ENCODE peak calls at places on chromosomes 12 and 14, in five cellular contexts. One of them, this sample, is unnamed.

GRCh38 chr14:96588410-96589249 is 86.4 kb downstream of the PAPOLA start:
- DNase-seq in cardiac muscle cell: no peak
- DNase-seq in thyroid gland: no peak
- DNase-seq in lower leg skin: peak
- DNase-seq in lung: no peak
- DNase-seq in this sample: no peak

GRCh38 chr14:105187935-105188524 is 6.9 kb upstream of the NUDT14 start:
- DNase-seq in thyroid gland: no peak
- DNase-seq in cardiac muscle cell: no peak
- DNase-seq in lower leg skin: no peak
- DNase-seq in lung: peak
- DNase-seq in this sample: no peak

GRCh38 chr12:71780207-71780822 is 25.7 kb downstream of the RAB21 start:
- DNase-seq in lung: no peak
- DNase-seq in thyroid gland: peak
- DNase-seq in cardiac muscle cell: peak
- DNase-seq in lower leg skin: no peak
- DNase-seq in this sample: peak

GRCh38 chr14:39232554-39233415 is 930 bp upstream of the MIA2 start:
- DNase-seq in lung: no peak
- DNase-seq in cardiac muscle cell: peak
- DNase-seq in lower leg skin: no peak
- DNase-seq in thyroid gland: no peak
- DNase-seq in this sample: peak

GRCh38 chr12:75087656-75088055 is 122.0 kb downstream of the KCNC2 start:
- DNase-seq in thyroid gland: no peak
- DNase-seq in lung: no peak
- DNase-seq in lower leg skin: no peak
- DNase-seq in cardiac muscle cell: no peak
- DNase-seq in this sample: peak

GRCh38 chr14:30559638-30560071 is 697 bp downstream of the G2E3 start:
- DNase-seq in lower leg skin: no peak
- DNase-seq in lung: no peak
- DNase-seq in cardiac muscle cell: peak
- DNase-seq in thyroid gland: no peak
- DNase-seq in this sample: peak

GRCh38 chr14:87834594-87834993 is 158.4 kb downstream of the GALC start:
- DNase-seq in thyroid gland: peak
- DNase-seq in lower leg skin: no peak
- DNase-seq in cardiac muscle cell: no peak
- DNase-seq in lung: no peak
- DNase-seq in this sample: no peak

GRCh38 chr12:120944645-120945217 is 33.6 kb upstream of the HNF1A start:
- DNase-seq in thyroid gland: peak
- DNase-seq in lower leg skin: no peak
- DNase-seq in cardiac muscle cell: peak
- DNase-seq in lung: peak
- DNase-seq in this sample: peak

GRCh38 chr12:29241821-29242591 is 92.9 kb downstream of the FAR2 start:
- DNase-seq in cardiac muscle cell: peak
- DNase-seq in thyroid gland: no peak
- DNase-seq in lung: peak
- DNase-seq in lower leg skin: no peak
- DNase-seq in this sample: peak

GRCh38 chr14:91170504-91171121 is 56.7 kb downstream of the DGLUCY start:
- DNase-seq in lower leg skin: no peak
- DNase-seq in thyroid gland: peak
- DNase-seq in cardiac muscle cell: peak
- DNase-seq in lung: no peak
- DNase-seq in this sample: peak

GRCh38 chr12:91928501-91928900 is 217.1 kb downstream of the BTG1 start:
- DNase-seq in lung: no peak
- DNase-seq in lower leg skin: no peak
- DNase-seq in cardiac muscle cell: no peak
- DNase-seq in thyroid gland: no peak
- DNase-seq in this sample: no peak

DNA sequence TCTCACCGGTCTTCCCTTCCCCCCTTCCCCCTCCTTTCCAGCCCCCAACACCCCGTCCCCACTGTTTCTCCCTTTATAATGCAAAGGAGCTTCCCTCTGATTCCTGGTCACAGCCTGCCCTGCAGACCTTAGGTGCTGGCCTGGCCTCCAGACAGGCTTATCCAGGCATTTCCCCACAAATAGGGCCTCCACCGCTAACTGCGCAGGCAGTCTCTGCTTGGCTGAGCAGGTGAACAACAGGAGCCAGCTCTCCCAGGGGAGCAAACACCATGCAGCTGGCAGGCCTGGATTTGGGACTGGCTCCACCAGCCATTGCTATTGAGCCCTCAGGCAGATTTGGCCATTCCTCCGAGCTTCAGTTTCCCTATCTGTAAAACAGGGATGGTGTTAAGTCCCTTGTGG is 46.0 kb downstream of the SMIM41 start:
- DNase-seq in thyroid gland: peak
- DNase-seq in cardiac muscle cell: no peak
- DNase-seq in lung: no peak
- DNase-seq in lower leg skin: peak
- DNase-seq in this sample: no peak
- H3K4me3 ChIP-seq in thyroid gland: no peak
- H3K4me3 ChIP-seq in cardiac muscle cell: no peak
- H3K4me3 ChIP-seq in lung: no peak
- H3K4me3 ChIP-seq in lower leg skin: no peak
- H3K4me3 ChIP-seq in this sample: no peak

GRCh38 chr14:73476451-73476905 is 14.3 kb upstream of the RIOX1 start:
- DNase-seq in cardiac muscle cell: no peak
- DNase-seq in thyroid gland: no peak
- DNase-seq in lung: no peak
- DNase-seq in lower leg skin: peak
- DNase-seq in this sample: peak

GRCh38 chr14:73474952-73475351 is 15.8 kb upstream of the RIOX1 start:
- DNase-seq in thyroid gland: no peak
- DNase-seq in lung: no peak
- DNase-seq in lower leg skin: no peak
- DNase-seq in cardiac muscle cell: no peak
- DNase-seq in this sample: no peak

GRCh38 chr14:73471582-73472181 is 13.3 kb upstream of the NUMB start:
- DNase-seq in thyroid gland: no peak
- DNase-seq in lung: no peak
- DNase-seq in lower leg skin: peak
- DNase-seq in cardiac muscle cell: no peak
- DNase-seq in this sample: no peak

GRCh38 chr14:73468808-73469386 is 10.6 kb upstream of the NUMB start:
- DNase-seq in lower leg skin: no peak
- DNase-seq in lung: no peak
- DNase-seq in thyroid gland: no peak
- DNase-seq in cardiac muscle cell: no peak
- DNase-seq in this sample: no peak

GRCh38 chr14:73472182-73473114 is 14.1 kb upstream of the NUMB start:
- DNase-seq in lower leg skin: peak
- DNase-seq in thyroid gland: no peak
- DNase-seq in lung: no peak
- DNase-seq in cardiac muscle cell: peak
- DNase-seq in this sample: peak
- TF ChIP-seq CTCF in lower leg skin: no peak
- TF ChIP-seq CTCF in thyroid gland: peak
- TF ChIP-seq CTCF in lung: peak
- TF ChIP-seq CTCF in cardiac muscle cell: peak
- TF ChIP-seq CTCF in this sample: peak

GRCh38 chr14:54728700-54729527 is 162.0 kb downstream of the SAMD4A start:
- DNase-seq in lung: no peak
- DNase-seq in cardiac muscle cell: peak
- DNase-seq in lower leg skin: no peak
- DNase-seq in thyroid gland: no peak
- DNase-seq in this sample: no peak
- H3K4me3 ChIP-seq in lung: no peak
- H3K4me3 ChIP-seq in cardiac muscle cell: no peak
- H3K4me3 ChIP-seq in lower leg skin: no peak
- H3K4me3 ChIP-seq in thyroid gland: no peak
- H3K4me3 ChIP-seq in this sample: no peak

DNA sequence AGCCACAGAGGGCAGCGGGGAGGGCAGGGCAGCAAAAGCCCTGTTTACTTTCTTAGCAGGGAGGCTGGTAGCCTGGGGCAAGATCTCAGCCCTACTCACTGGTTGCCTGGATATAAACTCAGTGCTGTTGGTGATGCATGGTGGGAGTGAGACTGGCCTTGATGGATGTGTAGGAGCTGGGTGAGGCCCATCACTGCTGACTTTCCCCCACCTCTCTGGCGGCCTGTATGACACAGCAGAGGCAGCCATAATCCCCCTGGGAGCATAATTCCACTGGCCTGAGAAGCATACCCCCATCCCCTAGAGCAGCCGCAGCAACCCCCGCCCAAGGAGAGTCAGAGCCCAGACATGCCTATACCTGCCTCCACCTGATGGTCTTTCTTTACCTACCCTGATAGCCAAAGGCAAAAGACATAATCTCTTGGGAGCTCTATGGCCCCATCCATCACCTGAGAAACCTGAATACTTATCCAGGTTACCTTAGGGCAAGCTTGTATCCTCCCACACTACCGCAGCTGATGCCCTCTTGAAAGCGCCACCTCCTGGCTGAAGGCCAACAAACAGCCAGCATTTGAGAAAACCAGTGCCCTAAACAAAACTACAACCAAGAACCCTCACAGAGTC is 59.3 kb downstream of the DNAI7 start:
- DNase-seq in lower leg skin: no peak
- DNase-seq in lung: no peak
- DNase-seq in thyroid gland: peak
- DNase-seq in cardiac muscle cell: no peak
- DNase-seq in this sample: no peak
- TF ChIP-seq CTCF in lower leg skin: no peak
- TF ChIP-seq CTCF in lung: no peak
- TF ChIP-seq CTCF in thyroid gland: no peak
- TF ChIP-seq CTCF in cardiac muscle cell: no peak
- TF ChIP-seq CTCF in this sample: no peak

GRCh38 chr12:26469801-26470200 is 274.4 kb downstream of the SSPN start:
- DNase-seq in lung: no peak
- DNase-seq in thyroid gland: no peak
- DNase-seq in cardiac muscle cell: no peak
- DNase-seq in lower leg skin: no peak
- DNase-seq in this sample: peak

GRCh38 chr12:26471560-26471959 is 276.2 kb downstream of the SSPN start:
- DNase-seq in cardiac muscle cell: peak
- DNase-seq in thyroid gland: no peak
- DNase-seq in lung: no peak
- DNase-seq in lower leg skin: no peak
- DNase-seq in this sample: peak

DNA sequence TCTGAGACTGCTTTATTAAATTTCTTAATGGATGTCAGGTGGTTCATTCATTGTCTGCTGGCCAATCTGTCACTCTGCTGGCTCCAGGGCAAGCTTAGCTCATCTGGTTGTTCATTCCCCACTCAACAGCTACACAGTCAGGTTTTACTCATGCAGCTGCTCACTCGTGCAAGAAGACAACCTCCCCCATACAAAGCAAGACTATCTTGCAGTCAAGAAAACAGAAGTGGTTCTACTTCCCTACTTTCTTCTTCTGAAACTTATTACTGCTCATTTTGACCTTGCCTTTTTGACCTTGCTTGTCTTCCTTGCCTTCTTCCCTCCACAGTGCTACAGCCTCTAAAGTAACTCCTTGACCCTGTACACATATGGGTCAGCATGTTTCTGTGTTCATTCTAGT is 277.9 kb downstream of the SSPN start:
- DNase-seq in thyroid gland: peak
- DNase-seq in lung: no peak
- DNase-seq in cardiac muscle cell: no peak
- DNase-seq in lower leg skin: no peak
- DNase-seq in this sample: peak
- H3K4me3 ChIP-seq in thyroid gland: no peak
- H3K4me3 ChIP-seq in lung: no peak
- H3K4me3 ChIP-seq in cardiac muscle cell: no peak
- H3K4me3 ChIP-seq in lower leg skin: no peak
- H3K4me3 ChIP-seq in this sample: no peak

GRCh38 chr12:127774828-127775227 is 492.1 kb upstream of the TMEM132C start:
- DNase-seq in cardiac muscle cell: no peak
- DNase-seq in lung: no peak
- DNase-seq in thyroid gland: no peak
- DNase-seq in lower leg skin: no peak
- DNase-seq in this sample: peak

GRCh38 chr12:127767631-127768030 is 499.3 kb upstream of the TMEM132C start:
- DNase-seq in lung: no peak
- DNase-seq in cardiac muscle cell: no peak
- DNase-seq in lower leg skin: no peak
- DNase-seq in thyroid gland: no peak
- DNase-seq in this sample: no peak

GRCh38 chr12:127779301-127780045 is 487.5 kb upstream of the TMEM132C start:
- DNase-seq in lung: no peak
- DNase-seq in thyroid gland: no peak
- DNase-seq in lower leg skin: no peak
- DNase-seq in cardiac muscle cell: no peak
- DNase-seq in this sample: no peak

GRCh38 chr12:127770123-127770522 is 496.8 kb upstream of the TMEM132C start:
- DNase-seq in lower leg skin: no peak
- DNase-seq in lung: no peak
- DNase-seq in cardiac muscle cell: no peak
- DNase-seq in thyroid gland: no peak
- DNase-seq in this sample: no peak

DNA sequence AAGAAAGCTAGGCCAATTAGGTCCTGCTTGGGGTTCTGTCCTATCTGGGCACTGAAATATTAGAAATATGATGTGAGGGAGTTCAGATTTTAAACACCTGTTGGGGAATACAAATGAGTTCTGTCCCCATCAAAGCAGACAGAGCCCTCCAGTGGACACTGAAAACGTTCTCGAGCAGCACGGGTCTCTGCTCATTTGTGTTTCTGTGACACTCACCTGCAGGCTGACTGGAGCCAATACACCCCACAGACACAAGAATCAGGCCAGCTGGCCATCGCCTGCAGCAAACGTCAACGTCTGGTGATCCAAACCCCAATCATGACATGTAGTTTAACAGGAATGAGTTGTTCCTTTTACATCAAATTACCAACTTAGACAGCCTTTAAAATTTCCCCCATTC is 493.4 kb upstream of the TMEM132C start:
- DNase-seq in thyroid gland: peak
- DNase-seq in lower leg skin: no peak
- DNase-seq in lung: no peak
- DNase-seq in cardiac muscle cell: no peak
- DNase-seq in this sample: no peak
- TF ChIP-seq CTCF in thyroid gland: peak
- TF ChIP-seq CTCF in lower leg skin: no peak
- TF ChIP-seq CTCF in lung: no peak
- TF ChIP-seq CTCF in cardiac muscle cell: no peak
- TF ChIP-seq CTCF in this sample: no peak

GRCh38 chr14:65230287-65230728 is 128.0 kb upstream of the MAX start:
- DNase-seq in cardiac muscle cell: peak
- DNase-seq in lung: peak
- DNase-seq in lower leg skin: peak
- DNase-seq in thyroid gland: peak
- DNase-seq in this sample: peak
- H3K4me3 ChIP-seq in cardiac muscle cell: no peak
- H3K4me3 ChIP-seq in lung: no peak
- H3K4me3 ChIP-seq in lower leg skin: no peak
- H3K4me3 ChIP-seq in thyroid gland: peak
- H3K4me3 ChIP-seq in this sample: no peak

GRCh38 chr14:64117671-64118402 is 176.3 kb downstream of the ESR2 start:
- DNase-seq in thyroid gland: peak
- DNase-seq in lung: no peak
- DNase-seq in lower leg skin: no peak
- DNase-seq in cardiac muscle cell: peak
- DNase-seq in this sample: peak
- TF ChIP-seq CTCF in thyroid gland: peak
- TF ChIP-seq CTCF in lung: no peak
- TF ChIP-seq CTCF in lower leg skin: no peak
- TF ChIP-seq CTCF in cardiac muscle cell: no peak
- TF ChIP-seq CTCF in this sample: peak